ENCODE peak calls at places on chromosomes 7 and 10, in eight cellular contexts. Z is sigmoid colon, H is kidney, F is upper lobe of right lung, U is iPS DF 6.9, N is endodermal cell, A is aorta, P is HepG2. C is an unnamed sample. For H3K9me3, the result is how much of the 10 kb centered on the place peaks cover.

GRCh38 chr10:63155388-63156028 is 22.4 kb downstream of the NRBF2 start:
- DNase-seq in Z (no peak), H (no peak), F (no peak), U (no peak), N (no peak), A (no peak), P (no peak), C (no peak)

GRCh38 chr7:126574276-126574675 is 678.5 kb downstream of the GRM8 start:
- DNase-seq in Z (no peak), H (no peak), F (no peak), U (no peak), N (no peak), A (no peak), P (no peak), C (no peak)

GRCh38 chr7:131051304-131051703 is 276.4 kb upstream of the MKLN1 start:
- DNase-seq in Z (no peak), H (no peak), F (no peak), U (no peak), N (no peak), A (no peak), P (no peak), C (no peak)

GRCh38 chr7:7765422-7765821 is 47.0 kb upstream of the RPA3 start:
- DNase-seq in Z (no peak), H (no peak), F (no peak), U (no peak), N (no peak), A (no peak), P (no peak), C (no peak)

GRCh38 chr7:21617916-21618390 is 75.1 kb downstream of the DNAH11 start:
- DNase-seq in Z (peak), H (no peak), F (no peak), U (no peak), N (no peak), A (peak), P (peak), C (peak)

GRCh38 chr7:1460757-1461639 is 1.7 kb upstream of the MICALL2 start:
- DNase-seq in Z (peak), H (peak), F (peak), U (no peak), N (peak), A (peak), P (peak), C (no peak)

GRCh38 chr10:1596482-1596881 is 140.8 kb downstream of the ADARB2 start:
- DNase-seq in Z (no peak), H (no peak), F (no peak), U (no peak), N (peak), A (peak), P (no peak), C (no peak)

GRCh38 chr10:120819366-120819765 is 31.8 kb upstream of the WDR11 start:
- DNase-seq in Z (no peak), H (no peak), F (no peak), U (no peak), N (no peak), A (no peak), P (no peak), C (no peak)

GRCh38 chr7:1882451-1882850 is 212.4 kb downstream of the ELFN1 start:
- DNase-seq in Z (no peak), H (peak), F (no peak), U (no peak), N (no peak), A (no peak), P (no peak), C (no peak)

GRCh38 chr7:28410628-28411578 is 1.4 kb upstream of the CREB5 start:
- DNase-seq in Z (peak), H (peak), F (no peak), U (no peak), N (peak), A (peak), P (no peak), C (no peak)

GRCh38 chr7:75738604-75738974 is at the start of gene HIP1:
- DNase-seq in Z (no peak), H (no peak), F (no peak), U (no peak), N (no peak), A (no peak), P (no peak), C (no peak)

GRCh38 chr7:2040893-2041270 is 191.9 kb downstream of the MAD1L1 start:
- DNase-seq in Z (peak), H (peak), F (peak), U (no peak), N (no peak), A (peak), P (no peak), C (peak)

GRCh38 chr10:93030409-93030808 is 30.2 kb upstream of the CYP26C1 start:
- DNase-seq in Z (no peak), H (no peak), F (no peak), U (no peak), N (no peak), A (no peak), P (peak), C (no peak)

GRCh38 chr7:117250245-117250644 is 72.6 kb downstream of the WNT2 start:
- DNase-seq in Z (no peak), H (no peak), F (no peak), U (no peak), N (no peak), A (no peak), P (no peak), C (no peak)

GRCh38 chr10:117175215-117175900 is 21.9 kb upstream of the KCNK18 start:
- DNase-seq in Z (no peak), H (peak), F (peak), U (no peak), N (peak), A (peak), P (no peak), C (peak)

DNA sequence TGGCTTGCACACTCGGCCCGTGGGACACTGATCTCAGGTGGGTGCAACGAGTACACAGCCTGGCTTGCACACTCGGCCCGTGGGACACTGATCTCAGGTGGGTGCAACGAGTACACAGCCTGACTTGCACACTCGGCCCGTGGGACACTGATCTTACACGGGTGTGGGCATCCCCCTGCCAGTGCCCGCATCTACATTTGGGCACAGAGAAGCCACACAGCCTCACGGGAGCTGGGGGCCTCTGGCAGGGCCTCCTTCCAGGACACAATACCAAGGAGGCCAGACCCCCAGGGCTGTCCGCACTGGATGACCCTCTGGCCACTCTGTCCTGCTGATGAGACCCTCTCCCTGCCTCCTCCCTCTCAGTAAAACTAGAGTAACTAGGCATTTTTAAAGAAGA is 330.5 kb downstream of the DNAJB6 start:
- DNase-seq in Z (peak), H (peak), F (no peak), U (no peak), N (no peak), A (no peak), P (no peak), C (no peak)
- H3K9me3 ChIP-seq in Z (under half), H (under half), F (under half), U (under half), N (under half), A (under half), P (under half), C (under half)

GRCh38 chr10:69467928-69468770 is 16.9 kb downstream of the TSPAN15 start:
- DNase-seq in Z (no peak), H (no peak), F (no peak), U (no peak), N (no peak), A (no peak), P (no peak), C (no peak)
- H3K27ac ChIP-seq in Z (peak), H (no peak), F (peak), U (no peak), N (peak), A (no peak), P (no peak), C (no peak)

DNA sequence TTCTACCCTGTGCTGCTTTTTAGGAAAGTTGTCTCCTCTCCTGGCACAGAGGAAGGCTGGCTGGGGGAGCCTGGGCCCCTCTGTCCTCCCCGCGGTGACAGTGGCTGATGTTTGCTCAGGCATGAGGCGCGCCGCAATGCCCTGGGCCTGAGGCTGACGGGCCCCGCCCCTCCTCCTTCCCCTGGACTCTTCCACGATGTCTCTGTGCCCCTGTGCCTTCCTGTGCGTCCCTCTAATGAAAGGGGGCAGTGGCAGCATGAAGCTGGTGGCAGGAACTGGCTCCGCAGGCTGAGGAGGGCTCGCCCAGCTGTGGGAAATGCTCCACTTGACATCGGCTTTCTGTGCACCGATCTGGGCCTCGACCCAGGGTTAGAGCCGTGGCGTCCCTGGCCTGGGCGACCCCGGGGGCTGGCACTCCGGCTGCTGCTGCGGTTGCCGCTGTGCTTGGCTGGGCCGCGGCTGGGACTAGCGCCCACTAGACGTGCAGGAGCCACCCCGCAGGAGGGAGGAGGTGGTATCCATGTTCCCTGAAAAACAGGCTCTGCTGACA is 67.9 kb downstream of the ZNF680 start:
- DNase-seq in Z (no peak), H (peak), F (no peak), U (no peak), N (no peak), A (no peak), P (no peak), C (no peak)
- H3K9me3 ChIP-seq in Z (under half), H (under half), F (under half), U (under half), N (under half), A (under half), P (under half), C (under half)

DNA sequence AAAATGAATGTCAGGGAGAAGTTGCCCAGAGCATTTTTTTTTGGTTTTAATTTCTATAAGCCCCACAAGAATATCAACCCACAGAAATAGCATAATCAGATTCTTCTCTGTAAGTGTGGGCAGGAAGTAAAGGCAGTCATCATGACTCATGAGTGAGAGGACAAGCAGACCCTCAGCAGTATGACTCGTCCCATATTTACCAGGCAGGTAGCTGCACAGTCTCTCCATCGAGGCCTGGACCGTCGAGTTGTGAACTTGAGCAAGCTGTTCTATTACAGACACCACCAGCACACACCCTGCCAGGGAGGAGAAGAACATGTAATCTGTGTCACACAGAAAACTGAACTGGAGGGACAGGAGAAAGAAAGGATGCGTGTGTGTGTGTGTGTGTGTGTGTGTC is 37.8 kb downstream of the AOAH start:
- DNase-seq in Z (no peak), H (no peak), F (no peak), U (no peak), N (no peak), A (no peak), P (no peak), C (no peak)
- H3K27ac ChIP-seq in Z (no peak), H (no peak), F (no peak), U (no peak), N (no peak), A (no peak), P (no peak), C (peak)

GRCh38 chr10:4384254-4384653 is 441.8 kb upstream of the AKR1E2 start:
- DNase-seq in Z (no peak), H (no peak), F (no peak), U (no peak), N (no peak), A (no peak), P (no peak), C (no peak)

GRCh38 chr10:4385491-4385890 is 440.5 kb upstream of the AKR1E2 start:
- DNase-seq in Z (no peak), H (no peak), F (no peak), U (no peak), N (no peak), A (no peak), P (no peak), C (no peak)

GRCh38 chr10:4383683-4384082 is 442.3 kb upstream of the AKR1E2 start:
- DNase-seq in Z (no peak), H (no peak), F (no peak), U (no peak), N (no peak), A (no peak), P (no peak), C (no peak)

DNA sequence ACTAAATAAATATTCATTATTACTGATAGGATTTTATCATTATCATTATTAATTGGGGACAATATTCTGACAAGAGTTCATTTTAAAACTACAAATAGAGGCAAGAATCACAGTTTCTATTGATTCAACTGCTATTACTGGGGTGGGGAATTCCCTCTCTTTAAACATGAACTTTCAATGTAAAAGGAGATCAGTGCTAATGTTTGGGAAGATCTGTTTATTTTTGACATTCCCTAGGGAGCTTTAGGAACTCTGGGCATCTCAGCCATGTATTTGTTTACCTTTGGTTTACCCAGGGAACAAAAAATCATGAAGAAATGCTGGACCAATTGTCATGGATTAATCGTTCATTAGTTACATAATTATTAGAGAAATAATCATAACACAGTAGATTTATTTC is 443.2 kb upstream of the AKR1E2 start:
- DNase-seq in Z (no peak), H (no peak), F (no peak), U (no peak), N (no peak), A (no peak), P (peak), C (no peak)
- H3K9me3 ChIP-seq in Z (under half), H (under half), F (under half), U (under half), N (under half), A (under half), P (under half), C (under half)

DNA sequence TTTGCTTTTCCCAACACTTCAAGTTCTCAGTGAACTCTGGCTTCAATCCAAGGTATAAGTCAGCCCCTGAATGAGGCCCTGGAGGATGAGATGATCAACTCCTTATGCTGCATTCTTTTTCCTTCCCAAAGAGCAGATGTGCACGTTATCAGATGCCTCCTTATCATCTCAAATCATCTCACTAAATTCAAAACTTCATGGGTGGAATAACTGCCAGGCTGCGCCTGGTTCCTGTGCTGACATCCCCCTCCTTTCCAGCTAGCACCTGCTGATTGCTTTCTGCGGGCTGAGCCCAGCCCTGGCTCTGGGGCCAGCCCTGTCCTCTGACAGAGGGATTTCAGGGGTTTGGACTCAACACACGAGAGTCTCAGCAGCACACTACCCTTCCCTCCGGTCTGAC is 44.9 kb downstream of the TLL2 start:
- DNase-seq in Z (no peak), H (peak), F (no peak), U (no peak), N (peak), A (no peak), P (no peak), C (peak)
- H3K27ac ChIP-seq in Z (no peak), H (no peak), F (no peak), U (no peak), N (no peak), A (no peak), P (no peak), C (no peak)

GRCh38 chr10:130259380-130259779 is 123.2 kb downstream of the GLRX3 start:
- DNase-seq in Z (no peak), H (no peak), F (no peak), U (no peak), N (no peak), A (no peak), P (no peak), C (no peak)
- H3K9me3 ChIP-seq in Z (under half), H (under half), F (under half), U (under half), N (under half), A (under half), P (under half), C (under half)

C was measured in RWPE2.